ENCODE peak calls at places on chromosomes 1 and 21, in four cellular contexts. One of them, this sample, is unnamed.

GRCh38 chr1:218377143-218377660 is 32.1 kb downstream of the TGFB2 start:
- DNase-seq in GM23338: no peak
- DNase-seq in neural crest cell: no peak
- DNase-seq in kidney epithelial cell: peak
- DNase-seq in this sample: no peak

GRCh38 chr1:51506537-51506936 is 12.5 kb downstream of the EPS15 start:
- DNase-seq in GM23338: no peak
- DNase-seq in neural crest cell: no peak
- DNase-seq in kidney epithelial cell: no peak
- DNase-seq in this sample: no peak

GRCh38 chr1:113195115-113195845 is 122.3 kb downstream of the LRIG2 start:
- DNase-seq in GM23338: no peak
- DNase-seq in neural crest cell: no peak
- DNase-seq in kidney epithelial cell: no peak
- DNase-seq in this sample: no peak

GRCh38 chr1:78121650-78122210 is 76.0 kb downstream of the GIPC2 start:
- DNase-seq in GM23338: peak
- DNase-seq in neural crest cell: no peak
- DNase-seq in kidney epithelial cell: no peak
- DNase-seq in this sample: no peak

GRCh38 chr1:31689821-31690220 is 14.0 kb downstream of the COL16A1 start:
- DNase-seq in GM23338: no peak
- DNase-seq in neural crest cell: no peak
- DNase-seq in kidney epithelial cell: peak
- DNase-seq in this sample: no peak

GRCh38 chr1:82110366-82111254 is 309.9 kb downstream of the ADGRL2 start:
- DNase-seq in GM23338: no peak
- DNase-seq in neural crest cell: no peak
- DNase-seq in kidney epithelial cell: no peak
- DNase-seq in this sample: no peak

GRCh38 chr1:231420959-231421615 is 1.0 kb downstream of the EGLN1 start:
- DNase-seq in GM23338: peak
- DNase-seq in neural crest cell: peak
- DNase-seq in kidney epithelial cell: no peak
- DNase-seq in this sample: peak

GRCh38 chr1:90114521-90115141 is 119.7 kb downstream of the ZNF326 start:
- DNase-seq in GM23338: peak
- DNase-seq in neural crest cell: no peak
- DNase-seq in kidney epithelial cell: peak
- DNase-seq in this sample: no peak

GRCh38 chr1:25771246-25772114 is 28.5 kb upstream of the SELENON start:
- DNase-seq in GM23338: peak
- DNase-seq in neural crest cell: peak
- DNase-seq in kidney epithelial cell: peak
- DNase-seq in this sample: no peak

GRCh38 chr1:64248065-64248464 is 44.6 kb downstream of the UBE2U start:
- DNase-seq in GM23338: peak
- DNase-seq in neural crest cell: no peak
- DNase-seq in kidney epithelial cell: no peak
- DNase-seq in this sample: no peak

GRCh38 chr21:45894107-45894810 is 87.3 kb upstream of the COL6A1 start:
- DNase-seq in GM23338: no peak
- DNase-seq in neural crest cell: no peak
- DNase-seq in kidney epithelial cell: no peak
- DNase-seq in this sample: no peak

GRCh38 chr1:227934476-227935313 is 13.0 kb downstream of the WNT9A start:
- DNase-seq in GM23338: no peak
- DNase-seq in neural crest cell: no peak
- DNase-seq in kidney epithelial cell: peak
- DNase-seq in this sample: no peak

GRCh38 chr21:41600556-41600955 is 92.6 kb upstream of the TMPRSS2 start:
- DNase-seq in GM23338: no peak
- DNase-seq in neural crest cell: no peak
- DNase-seq in kidney epithelial cell: no peak
- DNase-seq in this sample: peak

GRCh38 chr1:193462629-193463320 is 276.4 kb upstream of the B3GALT2 start:
- DNase-seq in GM23338: peak
- DNase-seq in neural crest cell: no peak
- DNase-seq in kidney epithelial cell: peak
- DNase-seq in this sample: no peak

GRCh38 chr1:195054217-195054687 is 1554.0 kb downstream of the KCNT2 start:
- DNase-seq in GM23338: no peak
- DNase-seq in neural crest cell: no peak
- DNase-seq in kidney epithelial cell: no peak
- DNase-seq in this sample: no peak

GRCh38 chr1:25899792-25900191 is 6.4 kb downstream of the STMN1 start:
- DNase-seq in GM23338: no peak
- DNase-seq in neural crest cell: no peak
- DNase-seq in kidney epithelial cell: no peak
- DNase-seq in this sample: no peak

GRCh38 chr1:26079960-26080814 is 12.8 kb upstream of the TRIM63 start:
- DNase-seq in GM23338: no peak
- DNase-seq in neural crest cell: no peak
- DNase-seq in kidney epithelial cell: no peak
- DNase-seq in this sample: no peak

GRCh38 chr21:27424601-27425000 is 457.7 kb upstream of the ADAMTS5 start:
- DNase-seq in GM23338: no peak
- DNase-seq in neural crest cell: no peak
- DNase-seq in kidney epithelial cell: no peak
- DNase-seq in this sample: no peak

GRCh38 chr1:224683981-224684380 is 67.9 kb downstream of the CNIH3 start:
- DNase-seq in GM23338: no peak
- DNase-seq in neural crest cell: no peak
- DNase-seq in kidney epithelial cell: no peak
- DNase-seq in this sample: no peak

GRCh38 chr1:56532359-56532696 is 47.0 kb downstream of the PLPP3 start:
- DNase-seq in GM23338: no peak
- DNase-seq in neural crest cell: no peak
- DNase-seq in kidney epithelial cell: no peak
- DNase-seq in this sample: no peak

GRCh38 chr1:211920141-211920572 is 89.6 kb upstream of the LPGAT1 start:
- DNase-seq in GM23338: no peak
- DNase-seq in neural crest cell: no peak
- DNase-seq in kidney epithelial cell: no peak
- DNase-seq in this sample: no peak

GRCh38 chr1:51850420-51851297 is 27.9 kb downstream of the NRDC start:
- DNase-seq in GM23338: no peak
- DNase-seq in neural crest cell: no peak
- DNase-seq in kidney epithelial cell: no peak
- DNase-seq in this sample: no peak

GRCh38 chr1:149979972-149980548 is 30.5 kb downstream of the OTUD7B start:
- DNase-seq in GM23338: no peak
- DNase-seq in neural crest cell: no peak
- DNase-seq in kidney epithelial cell: no peak
- DNase-seq in this sample: no peak

GRCh38 chr1:147752531-147752930 is 7.9 kb downstream of the GJA5 start:
- DNase-seq in GM23338: no peak
- DNase-seq in neural crest cell: no peak
- DNase-seq in kidney epithelial cell: no peak
- DNase-seq in this sample: no peak

GRCh38 chr1:97145321-97145956 is 423.9 kb downstream of the PTBP2 start:
- DNase-seq in GM23338: no peak
- DNase-seq in neural crest cell: no peak
- DNase-seq in kidney epithelial cell: no peak
- DNase-seq in this sample: no peak

GRCh38 chr1:90526954-90527353 is 190.1 kb downstream of the BARHL2 start:
- DNase-seq in GM23338: no peak
- DNase-seq in neural crest cell: no peak
- DNase-seq in kidney epithelial cell: no peak
- DNase-seq in this sample: no peak

GRCh38 chr1:197184190-197184589 is 37.7 kb upstream of the ASPM start:
- DNase-seq in GM23338: no peak
- DNase-seq in neural crest cell: no peak
- DNase-seq in kidney epithelial cell: no peak
- DNase-seq in this sample: no peak

GRCh38 chr21:38853421-38853919 is 47.7 kb downstream of the ETS2 start:
- DNase-seq in GM23338: no peak
- DNase-seq in neural crest cell: no peak
- DNase-seq in kidney epithelial cell: peak
- DNase-seq in this sample: no peak

GRCh38 chr1:67588186-67588865 is 96.7 kb upstream of the GADD45A start:
- DNase-seq in GM23338: no peak
- DNase-seq in neural crest cell: no peak
- DNase-seq in kidney epithelial cell: no peak
- DNase-seq in this sample: no peak

GRCh38 chr1:193431265-193431977 is 245.0 kb upstream of the B3GALT2 start:
- DNase-seq in GM23338: no peak
- DNase-seq in neural crest cell: no peak
- DNase-seq in kidney epithelial cell: no peak
- DNase-seq in this sample: no peak

GRCh38 chr1:230458509-230458908 is 32.4 kb upstream of the PGBD5 start:
- DNase-seq in GM23338: no peak
- DNase-seq in neural crest cell: no peak
- DNase-seq in kidney epithelial cell: peak
- DNase-seq in this sample: no peak

GRCh38 chr21:29721964-29722363 is 217.8 kb downstream of the GRIK1 start:
- DNase-seq in GM23338: no peak
- DNase-seq in neural crest cell: no peak
- DNase-seq in kidney epithelial cell: no peak
- DNase-seq in this sample: no peak

GRCh38 chr1:62424412-62424811 is 12.4 kb upstream of the USP1 start:
- DNase-seq in GM23338: no peak
- DNase-seq in neural crest cell: no peak
- DNase-seq in kidney epithelial cell: peak
- DNase-seq in this sample: no peak

GRCh38 chr1:227316941-227317540 is 1.3 kb downstream of the CDC42BPA start:
- DNase-seq in GM23338: no peak
- DNase-seq in neural crest cell: no peak
- DNase-seq in kidney epithelial cell: no peak
- DNase-seq in this sample: no peak

GRCh38 chr21:29334717-29335428 is 36.2 kb downstream of the BACH1 start:
- DNase-seq in GM23338: no peak
- DNase-seq in neural crest cell: no peak
- DNase-seq in kidney epithelial cell: no peak
- DNase-seq in this sample: no peak

GRCh38 chr1:16630661-16631247 is 17.4 kb upstream of the NBPF1 start:
- DNase-seq in GM23338: peak
- DNase-seq in neural crest cell: no peak
- DNase-seq in kidney epithelial cell: no peak
- DNase-seq in this sample: no peak

GRCh38 chr1:98393719-98394118 is 267.8 kb upstream of the SNX7 start:
- DNase-seq in GM23338: no peak
- DNase-seq in neural crest cell: no peak
- DNase-seq in kidney epithelial cell: no peak
- DNase-seq in this sample: no peak

GRCh38 chr1:225974454-225974853 is 24.7 kb downstream of the SDE2 start:
- DNase-seq in GM23338: no peak
- DNase-seq in neural crest cell: no peak
- DNase-seq in kidney epithelial cell: no peak
- DNase-seq in this sample: no peak

GRCh38 chr21:21003701-21004100 is 5.5 kb downstream of the NCAM2 start:
- DNase-seq in GM23338: peak
- DNase-seq in neural crest cell: no peak
- DNase-seq in kidney epithelial cell: no peak
- DNase-seq in this sample: no peak

GRCh38 chr1:7576946-7577657 is 194.0 kb upstream of the VAMP3 start:
- DNase-seq in GM23338: peak
- DNase-seq in neural crest cell: no peak
- DNase-seq in kidney epithelial cell: no peak
- DNase-seq in this sample: peak
- TF ChIP-seq CTCF in GM23338: peak
- TF ChIP-seq CTCF in neural crest cell: peak
- TF ChIP-seq CTCF in kidney epithelial cell: peak
- TF ChIP-seq CTCF in this sample: no peak

DNA sequence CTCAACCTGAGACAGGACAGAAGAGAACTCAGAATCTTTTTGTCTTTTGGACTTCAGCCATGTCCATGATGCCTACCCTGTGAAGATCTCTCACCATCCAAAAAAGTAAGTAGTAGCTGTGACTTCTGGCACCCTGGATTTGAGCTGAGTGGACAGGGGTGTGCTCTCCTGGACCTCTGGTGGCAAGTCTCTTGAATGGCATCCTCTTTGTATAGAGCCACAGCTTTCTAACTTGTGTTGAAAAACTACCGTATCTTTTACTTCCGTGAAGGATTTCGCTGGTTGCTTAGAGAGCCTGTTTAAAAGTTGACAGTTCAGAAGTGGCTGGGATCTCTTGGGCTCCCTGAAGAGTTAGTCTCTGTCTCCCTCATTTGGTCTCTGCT is 1.8 kb downstream of the MFN2 start:
- DNase-seq in GM23338: peak
- DNase-seq in neural crest cell: no peak
- DNase-seq in kidney epithelial cell: no peak
- DNase-seq in this sample: no peak
- TF ChIP-seq CTCF in GM23338: no peak
- TF ChIP-seq CTCF in neural crest cell: peak
- TF ChIP-seq CTCF in kidney epithelial cell: no peak
- TF ChIP-seq CTCF in this sample: no peak

GRCh38 chr1:155961937-155962336 is 16.4 kb downstream of the ARHGEF2 start:
- DNase-seq in GM23338: no peak
- DNase-seq in neural crest cell: no peak
- DNase-seq in kidney epithelial cell: peak
- DNase-seq in this sample: no peak
- TF ChIP-seq CTCF in GM23338: peak
- TF ChIP-seq CTCF in neural crest cell: no peak
- TF ChIP-seq CTCF in kidney epithelial cell: peak
- TF ChIP-seq CTCF in this sample: no peak

DNA sequence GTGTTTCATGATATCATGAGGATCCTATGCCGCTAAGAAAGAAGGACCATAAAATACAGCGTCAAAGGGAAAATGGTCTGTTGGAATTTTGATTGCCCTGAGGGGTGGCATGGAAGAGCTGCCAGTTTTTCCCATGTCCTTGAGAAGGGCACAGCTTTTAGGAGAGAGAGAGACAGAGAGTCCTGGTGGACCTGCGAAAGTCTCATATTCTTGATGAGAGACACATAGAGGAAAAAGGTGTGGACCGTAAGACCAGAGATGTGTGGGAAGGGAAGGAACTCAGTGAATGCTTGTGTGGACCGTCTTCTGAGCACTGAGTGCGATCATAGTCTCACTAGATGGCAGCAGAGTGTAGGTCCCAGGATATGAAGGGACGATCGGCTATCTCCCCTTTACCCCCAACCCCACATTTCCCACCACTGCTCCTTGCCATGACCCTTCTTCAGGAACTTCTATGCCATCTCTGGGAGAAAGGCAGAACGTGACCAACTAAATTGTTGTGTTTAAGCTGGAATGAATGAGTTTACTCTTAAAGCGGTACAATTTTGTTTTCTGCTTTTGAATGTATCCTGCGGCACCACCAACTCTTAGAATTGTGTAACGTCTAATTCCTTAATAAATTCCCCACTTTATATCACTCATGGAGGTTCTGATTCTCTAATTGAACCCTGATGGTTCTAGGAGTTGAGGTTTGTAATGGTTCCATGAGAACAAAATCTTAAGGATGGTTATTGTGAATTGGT is 117.7 kb downstream of the CTH start:
- DNase-seq in GM23338: peak
- DNase-seq in neural crest cell: peak
- DNase-seq in kidney epithelial cell: no peak
- DNase-seq in this sample: no peak
- TF ChIP-seq CTCF in GM23338: peak
- TF ChIP-seq CTCF in neural crest cell: peak
- TF ChIP-seq CTCF in kidney epithelial cell: peak
- TF ChIP-seq CTCF in this sample: peak

GRCh38 chr1:234357831-234358230 is 15.4 kb upstream of the COA6 start:
- DNase-seq in GM23338: no peak
- DNase-seq in neural crest cell: no peak
- DNase-seq in kidney epithelial cell: no peak
- DNase-seq in this sample: no peak
- TF ChIP-seq CTCF in GM23338: no peak
- TF ChIP-seq CTCF in neural crest cell: no peak
- TF ChIP-seq CTCF in kidney epithelial cell: no peak
- TF ChIP-seq CTCF in this sample: no peak